ENCODE peak calls at places on chromosome 4, in seven cellular contexts. One of them, this sample, is unnamed.

GRCh38 chr4:178427663-178428062 is 985.4 kb upstream of the AGA start:
- DNase-seq in H9: no peak
- DNase-seq in mesenchymal stem cell: no peak
- DNase-seq in H1: no peak
- DNase-seq in IMR-90: no peak
- DNase-seq in neuronal stem cell: no peak
- DNase-seq in mesendoderm: no peak
- DNase-seq in this sample: no peak

GRCh38 chr4:2929469-2929868 is 33.7 kb downstream of the NOP14 start:
- DNase-seq in H9: no peak
- DNase-seq in mesenchymal stem cell: no peak
- DNase-seq in H1: no peak
- DNase-seq in IMR-90: no peak
- DNase-seq in neuronal stem cell: no peak
- DNase-seq in mesendoderm: no peak
- DNase-seq in this sample: no peak

GRCh38 chr4:78065514-78066192 is 8.5 kb downstream of the FRAS1 start:
- DNase-seq in H9: no peak
- DNase-seq in mesenchymal stem cell: no peak
- DNase-seq in H1: no peak
- DNase-seq in IMR-90: no peak
- DNase-seq in neuronal stem cell: no peak
- DNase-seq in mesendoderm: no peak
- DNase-seq in this sample: no peak

GRCh38 chr4:74230902-74231499 is 73.1 kb downstream of the MTHFD2L start:
- DNase-seq in H9: no peak
- DNase-seq in mesenchymal stem cell: peak
- DNase-seq in H1: no peak
- DNase-seq in IMR-90: peak
- DNase-seq in neuronal stem cell: no peak
- DNase-seq in mesendoderm: no peak
- DNase-seq in this sample: peak

GRCh38 chr4:184097240-184097619 is 120.4 kb downstream of the ENPP6 start:
- DNase-seq in H9: peak
- DNase-seq in mesenchymal stem cell: no peak
- DNase-seq in H1: peak
- DNase-seq in IMR-90: no peak
- DNase-seq in neuronal stem cell: no peak
- DNase-seq in mesendoderm: peak
- DNase-seq in this sample: no peak

GRCh38 chr4:173436149-173436579 is 37.2 kb upstream of the SCRG1 start:
- DNase-seq in H9: no peak
- DNase-seq in mesenchymal stem cell: peak
- DNase-seq in H1: no peak
- DNase-seq in IMR-90: peak
- DNase-seq in neuronal stem cell: no peak
- DNase-seq in mesendoderm: no peak
- DNase-seq in this sample: peak

GRCh38 chr4:126097155-126097554 is 782.4 kb downstream of the FAT4 start:
- DNase-seq in H9: no peak
- DNase-seq in mesenchymal stem cell: no peak
- DNase-seq in H1: no peak
- DNase-seq in IMR-90: no peak
- DNase-seq in neuronal stem cell: no peak
- DNase-seq in mesendoderm: no peak
- DNase-seq in this sample: no peak

GRCh38 chr4:165440415-165440882 is 61.6 kb downstream of the CPE start:
- DNase-seq in H9: no peak
- DNase-seq in mesenchymal stem cell: peak
- DNase-seq in H1: no peak
- DNase-seq in IMR-90: peak
- DNase-seq in neuronal stem cell: no peak
- DNase-seq in mesendoderm: peak
- DNase-seq in this sample: peak

GRCh38 chr4:73864365-73864764 is 4.8 kb upstream of the CXCL1 start:
- DNase-seq in H9: peak
- DNase-seq in mesenchymal stem cell: no peak
- DNase-seq in H1: no peak
- DNase-seq in IMR-90: no peak
- DNase-seq in neuronal stem cell: no peak
- DNase-seq in mesendoderm: peak
- DNase-seq in this sample: no peak

GRCh38 chr4:182231080-182231479 is 12.1 kb upstream of the TENM3 start:
- DNase-seq in H9: no peak
- DNase-seq in mesenchymal stem cell: no peak
- DNase-seq in H1: no peak
- DNase-seq in IMR-90: peak
- DNase-seq in neuronal stem cell: no peak
- DNase-seq in mesendoderm: no peak
- DNase-seq in this sample: peak

GRCh38 chr4:182230256-182230655 is 12.9 kb upstream of the TENM3 start:
- DNase-seq in H9: no peak
- DNase-seq in mesenchymal stem cell: no peak
- DNase-seq in H1: no peak
- DNase-seq in IMR-90: no peak
- DNase-seq in neuronal stem cell: no peak
- DNase-seq in mesendoderm: no peak
- DNase-seq in this sample: peak

GRCh38 chr4:182224192-182224850 is 18.9 kb upstream of the TENM3 start:
- DNase-seq in H9: no peak
- DNase-seq in mesenchymal stem cell: no peak
- DNase-seq in H1: no peak
- DNase-seq in IMR-90: no peak
- DNase-seq in neuronal stem cell: no peak
- DNase-seq in mesendoderm: no peak
- DNase-seq in this sample: no peak

GRCh38 chr4:182225257-182225852 is 17.8 kb upstream of the TENM3 start:
- DNase-seq in H9: no peak
- DNase-seq in mesenchymal stem cell: no peak
- DNase-seq in H1: no peak
- DNase-seq in IMR-90: no peak
- DNase-seq in neuronal stem cell: no peak
- DNase-seq in mesendoderm: no peak
- DNase-seq in this sample: no peak

DNA sequence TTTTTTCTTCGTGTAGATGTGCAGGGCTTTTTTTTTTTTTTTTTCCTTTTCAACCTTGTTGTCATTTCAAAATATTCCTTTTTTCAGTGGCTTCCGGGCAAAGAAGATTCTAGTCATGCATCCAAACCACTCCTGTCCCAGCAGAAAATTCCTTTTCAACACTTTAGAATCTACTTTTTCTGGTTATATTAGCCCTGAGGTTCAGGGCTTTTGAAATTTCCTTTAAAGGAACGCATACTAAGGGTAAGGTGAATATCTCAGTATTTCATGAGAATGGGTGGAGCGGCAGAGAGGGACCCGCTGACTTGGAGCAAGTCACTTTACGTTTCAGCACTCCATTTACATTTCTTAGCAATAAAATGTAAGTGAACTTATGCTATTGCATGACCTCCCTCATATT is 15.6 kb upstream of the TENM3 start:
- DNase-seq in H9: no peak
- DNase-seq in mesenchymal stem cell: no peak
- DNase-seq in H1: no peak
- DNase-seq in IMR-90: no peak
- DNase-seq in neuronal stem cell: no peak
- DNase-seq in mesendoderm: no peak
- DNase-seq in this sample: peak
- H2BK120ac ChIP-seq in H9: no peak
- H2BK120ac ChIP-seq in mesenchymal stem cell: no peak
- H2BK120ac ChIP-seq in H1: no peak
- H2BK120ac ChIP-seq in IMR-90: no peak
- H2BK120ac ChIP-seq in neuronal stem cell: no peak
- H2BK120ac ChIP-seq in mesendoderm: no peak
- H2BK120ac ChIP-seq in this sample: no peak

GRCh38 chr4:100483796-100484195 is 34.0 kb downstream of the EMCN start:
- DNase-seq in H9: no peak
- DNase-seq in mesenchymal stem cell: no peak
- DNase-seq in H1: no peak
- DNase-seq in IMR-90: no peak
- DNase-seq in neuronal stem cell: no peak
- DNase-seq in mesendoderm: no peak
- DNase-seq in this sample: no peak
- H2BK5ac ChIP-seq in H9: no peak
- H2BK5ac ChIP-seq in mesenchymal stem cell: no peak
- H2BK5ac ChIP-seq in H1: no peak
- H2BK5ac ChIP-seq in IMR-90: no peak
- H2BK5ac ChIP-seq in neuronal stem cell: no peak
- H2BK5ac ChIP-seq in mesendoderm: no peak
- H2BK5ac ChIP-seq in this sample: no peak

DNA sequence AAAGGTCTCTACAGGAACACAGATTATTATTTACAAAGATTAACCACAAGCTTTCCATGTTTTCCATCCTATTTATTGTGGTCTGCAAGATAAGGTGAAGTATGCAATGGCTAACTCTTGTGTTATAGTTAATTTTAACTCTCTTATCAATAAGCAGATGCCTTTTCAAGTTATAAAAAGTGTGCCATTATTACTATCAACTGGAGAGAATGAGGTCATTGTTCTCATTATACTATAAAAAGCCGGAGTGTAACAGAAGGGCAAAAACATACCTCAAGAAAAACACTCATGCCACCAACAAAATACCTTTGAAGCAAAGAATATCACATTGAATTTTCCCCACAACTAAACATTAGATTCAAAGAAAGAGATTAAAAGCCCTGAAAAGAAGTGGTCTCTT is 52.0 kb upstream of the SORBS2 start:
- DNase-seq in H9: no peak
- DNase-seq in mesenchymal stem cell: no peak
- DNase-seq in H1: no peak
- DNase-seq in IMR-90: no peak
- DNase-seq in neuronal stem cell: no peak
- DNase-seq in mesendoderm: no peak
- DNase-seq in this sample: no peak
- H2BK120ac ChIP-seq in H9: no peak
- H2BK120ac ChIP-seq in mesenchymal stem cell: no peak
- H2BK120ac ChIP-seq in H1: no peak
- H2BK120ac ChIP-seq in IMR-90: no peak
- H2BK120ac ChIP-seq in neuronal stem cell: no peak
- H2BK120ac ChIP-seq in mesendoderm: no peak
- H2BK120ac ChIP-seq in this sample: no peak

GRCh38 chr4:111781611-111782010 is 363.6 kb upstream of the FAM241A start:
- DNase-seq in H9: no peak
- DNase-seq in mesenchymal stem cell: no peak
- DNase-seq in H1: no peak
- DNase-seq in IMR-90: no peak
- DNase-seq in neuronal stem cell: no peak
- DNase-seq in mesendoderm: peak
- DNase-seq in this sample: peak
- H2BK5ac ChIP-seq in H9: no peak
- H2BK5ac ChIP-seq in mesenchymal stem cell: no peak
- H2BK5ac ChIP-seq in H1: no peak
- H2BK5ac ChIP-seq in IMR-90: no peak
- H2BK5ac ChIP-seq in neuronal stem cell: no peak
- H2BK5ac ChIP-seq in mesendoderm: no peak
- H2BK5ac ChIP-seq in this sample: no peak

DNA sequence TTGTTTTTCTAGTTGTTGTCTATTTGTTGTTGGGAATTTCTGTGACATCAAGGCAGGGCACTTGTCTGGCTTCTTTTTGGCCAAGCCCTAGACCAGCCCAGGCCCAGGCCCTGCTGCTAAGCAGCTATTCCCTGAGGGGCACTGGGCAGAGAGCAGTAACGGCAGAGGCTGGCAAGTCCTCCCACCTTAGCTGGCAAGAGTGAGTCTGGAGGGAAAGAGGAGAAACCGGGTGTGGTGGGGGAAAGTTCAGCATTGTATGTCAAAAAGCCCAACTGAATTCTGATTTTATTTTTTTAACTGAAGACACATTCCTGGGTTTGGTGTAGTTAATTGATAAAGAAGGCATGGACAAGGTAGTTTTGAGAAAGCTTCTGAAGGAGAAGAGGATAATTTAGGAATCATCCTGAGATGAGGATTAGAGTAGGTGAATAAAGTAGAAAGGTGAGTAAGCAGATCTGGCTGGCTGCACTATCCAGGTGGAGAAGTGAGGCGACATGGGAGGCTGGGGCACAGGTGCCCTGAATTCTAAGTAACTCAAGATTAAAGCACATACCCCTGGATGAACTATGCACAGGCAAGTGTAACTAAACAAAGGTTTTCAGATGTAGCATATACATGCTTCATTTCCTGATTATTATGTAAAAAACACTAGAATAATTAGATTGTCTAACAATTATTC is 57.4 kb downstream of the TAPT1 start:
- DNase-seq in H9: no peak
- DNase-seq in mesenchymal stem cell: no peak
- DNase-seq in H1: no peak
- DNase-seq in IMR-90: no peak
- DNase-seq in neuronal stem cell: no peak
- DNase-seq in mesendoderm: no peak
- DNase-seq in this sample: no peak
- H2BK120ac ChIP-seq in H9: no peak
- H2BK120ac ChIP-seq in mesenchymal stem cell: no peak
- H2BK120ac ChIP-seq in H1: no peak
- H2BK120ac ChIP-seq in IMR-90: no peak
- H2BK120ac ChIP-seq in neuronal stem cell: no peak
- H2BK120ac ChIP-seq in mesendoderm: no peak
- H2BK120ac ChIP-seq in this sample: no peak

GRCh38 chr4:142824368-142824767 is 21.7 kb downstream of the INPP4B start:
- DNase-seq in H9: no peak
- DNase-seq in mesenchymal stem cell: no peak
- DNase-seq in H1: no peak
- DNase-seq in IMR-90: peak
- DNase-seq in neuronal stem cell: no peak
- DNase-seq in mesendoderm: no peak
- DNase-seq in this sample: no peak
- H2BK5ac ChIP-seq in H9: no peak
- H2BK5ac ChIP-seq in mesenchymal stem cell: no peak
- H2BK5ac ChIP-seq in H1: no peak
- H2BK5ac ChIP-seq in IMR-90: no peak
- H2BK5ac ChIP-seq in neuronal stem cell: no peak
- H2BK5ac ChIP-seq in mesendoderm: no peak
- H2BK5ac ChIP-seq in this sample: no peak

GRCh38 chr4:10029403-10029802 is 8.1 kb upstream of the SLC2A9 start:
- DNase-seq in H9: no peak
- DNase-seq in mesenchymal stem cell: no peak
- DNase-seq in H1: no peak
- DNase-seq in IMR-90: no peak
- DNase-seq in neuronal stem cell: no peak
- DNase-seq in mesendoderm: no peak
- DNase-seq in this sample: no peak

GRCh38 chr4:10031663-10032590 is 10.6 kb upstream of the SLC2A9 start:
- DNase-seq in H9: peak
- DNase-seq in mesenchymal stem cell: no peak
- DNase-seq in H1: no peak
- DNase-seq in IMR-90: no peak
- DNase-seq in neuronal stem cell: no peak
- DNase-seq in mesendoderm: peak
- DNase-seq in this sample: no peak

GRCh38 chr4:10026485-10026884 is 5.2 kb upstream of the SLC2A9 start:
- DNase-seq in H9: no peak
- DNase-seq in mesenchymal stem cell: no peak
- DNase-seq in H1: no peak
- DNase-seq in IMR-90: no peak
- DNase-seq in neuronal stem cell: no peak
- DNase-seq in mesendoderm: no peak
- DNase-seq in this sample: no peak

GRCh38 chr4:10030946-10031662 is 9.8 kb upstream of the SLC2A9 start:
- DNase-seq in H9: peak
- DNase-seq in mesenchymal stem cell: no peak
- DNase-seq in H1: no peak
- DNase-seq in IMR-90: no peak
- DNase-seq in neuronal stem cell: no peak
- DNase-seq in mesendoderm: no peak
- DNase-seq in this sample: no peak

GRCh38 chr4:10028910-10029309 is 7.6 kb upstream of the SLC2A9 start:
- DNase-seq in H9: peak
- DNase-seq in mesenchymal stem cell: no peak
- DNase-seq in H1: no peak
- DNase-seq in IMR-90: no peak
- DNase-seq in neuronal stem cell: no peak
- DNase-seq in mesendoderm: no peak
- DNase-seq in this sample: no peak
- H2BK120ac ChIP-seq in H9: no peak
- H2BK120ac ChIP-seq in mesenchymal stem cell: no peak
- H2BK120ac ChIP-seq in H1: no peak
- H2BK120ac ChIP-seq in IMR-90: no peak
- H2BK120ac ChIP-seq in neuronal stem cell: no peak
- H2BK120ac ChIP-seq in mesendoderm: no peak
- H2BK120ac ChIP-seq in this sample: no peak

This sample was measured in trophoblast cell.